ENCODE peak calls at places on chromosomes 1 and 21, in five cellular contexts. One of them, this sample, is unnamed.

GRCh38 chr1:216818284-216818683 is 95.1 kb upstream of the ESRRG start:
- ATAC-seq in activated CD8-positive, alpha-beta T cell treated with anti-CD3 and anti-CD28 coated beads for 36 hours: no peak
- ATAC-seq in GM12878: no peak
- ATAC-seq in T-cell: no peak
- ATAC-seq in foreskin keratinocyte: no peak
- ATAC-seq in this sample: no peak

GRCh38 chr1:46798820-46799219 is at the start of gene CYP4B1:
- ATAC-seq in activated CD8-positive, alpha-beta T cell treated with anti-CD3 and anti-CD28 coated beads for 36 hours: no peak
- ATAC-seq in GM12878: no peak
- ATAC-seq in T-cell: no peak
- ATAC-seq in foreskin keratinocyte: no peak
- ATAC-seq in this sample: no peak

GRCh38 chr1:183431840-183432547 is 13.8 kb upstream of the NMNAT2 start:
- ATAC-seq in activated CD8-positive, alpha-beta T cell treated with anti-CD3 and anti-CD28 coated beads for 36 hours: no peak
- ATAC-seq in GM12878: peak; percentile 30
- ATAC-seq in T-cell: no peak
- ATAC-seq in foreskin keratinocyte: peak; percentile 16
- ATAC-seq in this sample: no peak

GRCh38 chr1:232084584-232085223 is 458.1 kb downstream of the DISC1 start:
- ATAC-seq in activated CD8-positive, alpha-beta T cell treated with anti-CD3 and anti-CD28 coated beads for 36 hours: no peak
- ATAC-seq in GM12878: no peak
- ATAC-seq in T-cell: no peak
- ATAC-seq in foreskin keratinocyte: peak; percentile 60
- ATAC-seq in this sample: no peak

GRCh38 chr1:24374891-24375786 is 38.4 kb downstream of the STPG1 start:
- ATAC-seq in activated CD8-positive, alpha-beta T cell treated with anti-CD3 and anti-CD28 coated beads for 36 hours: no peak
- ATAC-seq in GM12878: no peak
- ATAC-seq in T-cell: no peak
- ATAC-seq in foreskin keratinocyte: peak; percentile 44
- ATAC-seq in this sample: no peak

GRCh38 chr1:91736999-91737615 is 148.8 kb downstream of the TGFBR3 start:
- ATAC-seq in activated CD8-positive, alpha-beta T cell treated with anti-CD3 and anti-CD28 coated beads for 36 hours: no peak
- ATAC-seq in GM12878: no peak
- ATAC-seq in T-cell: no peak
- ATAC-seq in foreskin keratinocyte: peak; percentile 91
- ATAC-seq in this sample: no peak

GRCh38 chr1:117181630-117182041 is 29.1 kb downstream of the VTCN1 start:
- ATAC-seq in activated CD8-positive, alpha-beta T cell treated with anti-CD3 and anti-CD28 coated beads for 36 hours: no peak
- ATAC-seq in GM12878: no peak
- ATAC-seq in T-cell: no peak
- ATAC-seq in foreskin keratinocyte: no peak
- ATAC-seq in this sample: no peak

GRCh38 chr1:3931310-3931700 is 31.2 kb upstream of the C1orf174 start:
- ATAC-seq in activated CD8-positive, alpha-beta T cell treated with anti-CD3 and anti-CD28 coated beads for 36 hours: no peak
- ATAC-seq in GM12878: no peak
- ATAC-seq in T-cell: no peak
- ATAC-seq in foreskin keratinocyte: no peak
- ATAC-seq in this sample: no peak

GRCh38 chr1:105964879-105965278 is 1091.6 kb upstream of the PRMT6 start:
- ATAC-seq in activated CD8-positive, alpha-beta T cell treated with anti-CD3 and anti-CD28 coated beads for 36 hours: no peak
- ATAC-seq in GM12878: no peak
- ATAC-seq in T-cell: no peak
- ATAC-seq in foreskin keratinocyte: no peak
- ATAC-seq in this sample: no peak

GRCh38 chr1:202172015-202172355 is 11.6 kb upstream of the PTPN7 start:
- ATAC-seq in activated CD8-positive, alpha-beta T cell treated with anti-CD3 and anti-CD28 coated beads for 36 hours: peak; percentile 71
- ATAC-seq in GM12878: peak; percentile 46
- ATAC-seq in T-cell: no peak
- ATAC-seq in foreskin keratinocyte: no peak
- ATAC-seq in this sample: no peak

GRCh38 chr1:172697463-172698100 is 38.7 kb downstream of the FASLG start:
- ATAC-seq in activated CD8-positive, alpha-beta T cell treated with anti-CD3 and anti-CD28 coated beads for 36 hours: peak; percentile 52
- ATAC-seq in GM12878: peak; percentile 57
- ATAC-seq in T-cell: peak; percentile 53
- ATAC-seq in foreskin keratinocyte: no peak
- ATAC-seq in this sample: peak; percentile 69

GRCh38 chr1:59391216-59392179 is 94.6 kb downstream of the FGGY start:
- ATAC-seq in activated CD8-positive, alpha-beta T cell treated with anti-CD3 and anti-CD28 coated beads for 36 hours: peak; percentile 54
- ATAC-seq in GM12878: peak; percentile 61
- ATAC-seq in T-cell: no peak
- ATAC-seq in foreskin keratinocyte: no peak
- ATAC-seq in this sample: peak; percentile 68

GRCh38 chr21:20030390-20030789 is 967.8 kb upstream of the NCAM2 start:
- ATAC-seq in activated CD8-positive, alpha-beta T cell treated with anti-CD3 and anti-CD28 coated beads for 36 hours: no peak
- ATAC-seq in GM12878: no peak
- ATAC-seq in T-cell: no peak
- ATAC-seq in foreskin keratinocyte: no peak
- ATAC-seq in this sample: no peak

GRCh38 chr1:246058478-246058877 is 448.6 kb downstream of the SMYD3 start:
- ATAC-seq in activated CD8-positive, alpha-beta T cell treated with anti-CD3 and anti-CD28 coated beads for 36 hours: no peak
- ATAC-seq in GM12878: no peak
- ATAC-seq in T-cell: no peak
- ATAC-seq in foreskin keratinocyte: no peak
- ATAC-seq in this sample: no peak

GRCh38 chr1:203624341-203624712 is 2.3 kb upstream of the ATP2B4 start:
- ATAC-seq in activated CD8-positive, alpha-beta T cell treated with anti-CD3 and anti-CD28 coated beads for 36 hours: no peak
- ATAC-seq in GM12878: no peak
- ATAC-seq in T-cell: no peak
- ATAC-seq in foreskin keratinocyte: no peak
- ATAC-seq in this sample: no peak

GRCh38 chr1:213761845-213762407 is 225.8 kb upstream of the PROX1 start:
- ATAC-seq in activated CD8-positive, alpha-beta T cell treated with anti-CD3 and anti-CD28 coated beads for 36 hours: peak; percentile 99
- ATAC-seq in GM12878: no peak
- ATAC-seq in T-cell: peak; percentile 100
- ATAC-seq in foreskin keratinocyte: peak; percentile 36
- ATAC-seq in this sample: no peak

GRCh38 chr1:240322943-240323342 is 231.3 kb downstream of the FMN2 start:
- ATAC-seq in activated CD8-positive, alpha-beta T cell treated with anti-CD3 and anti-CD28 coated beads for 36 hours: no peak
- ATAC-seq in GM12878: no peak
- ATAC-seq in T-cell: no peak
- ATAC-seq in foreskin keratinocyte: no peak
- ATAC-seq in this sample: no peak

GRCh38 chr1:29672955-29673507 is 436.7 kb downstream of the PTPRU start:
- ATAC-seq in activated CD8-positive, alpha-beta T cell treated with anti-CD3 and anti-CD28 coated beads for 36 hours: no peak
- ATAC-seq in GM12878: no peak
- ATAC-seq in T-cell: no peak
- ATAC-seq in foreskin keratinocyte: no peak
- ATAC-seq in this sample: no peak

GRCh38 chr1:27597511-27598216 is 6.3 kb downstream of the AHDC1 start:
- ATAC-seq in activated CD8-positive, alpha-beta T cell treated with anti-CD3 and anti-CD28 coated beads for 36 hours: no peak
- ATAC-seq in GM12878: no peak
- ATAC-seq in T-cell: no peak
- ATAC-seq in foreskin keratinocyte: no peak
- ATAC-seq in this sample: no peak

GRCh38 chr1:169110691-169111447 is 4.4 kb downstream of the ATP1B1 start:
- ATAC-seq in activated CD8-positive, alpha-beta T cell treated with anti-CD3 and anti-CD28 coated beads for 36 hours: no peak
- ATAC-seq in GM12878: no peak
- ATAC-seq in T-cell: no peak
- ATAC-seq in foreskin keratinocyte: no peak
- ATAC-seq in this sample: no peak

GRCh38 chr1:67889940-67890567 is 56.8 kb upstream of the GNG12 start:
- ATAC-seq in activated CD8-positive, alpha-beta T cell treated with anti-CD3 and anti-CD28 coated beads for 36 hours: peak; percentile 68
- ATAC-seq in GM12878: peak; percentile 34
- ATAC-seq in T-cell: no peak
- ATAC-seq in foreskin keratinocyte: peak; percentile 94
- ATAC-seq in this sample: no peak

GRCh38 chr1:44826375-44827196 is 16.5 kb downstream of the PTCH2 start:
- ATAC-seq in activated CD8-positive, alpha-beta T cell treated with anti-CD3 and anti-CD28 coated beads for 36 hours: no peak
- ATAC-seq in GM12878: peak; percentile 19
- ATAC-seq in T-cell: no peak
- ATAC-seq in foreskin keratinocyte: peak; percentile 6
- ATAC-seq in this sample: no peak

GRCh38 chr21:14989359-14989758 is 75.4 kb downstream of the NRIP1 start:
- ATAC-seq in activated CD8-positive, alpha-beta T cell treated with anti-CD3 and anti-CD28 coated beads for 36 hours: no peak
- ATAC-seq in GM12878: no peak
- ATAC-seq in T-cell: no peak
- ATAC-seq in foreskin keratinocyte: no peak
- ATAC-seq in this sample: no peak

GRCh38 chr1:13702425-13703127 is 2.6 kb downstream of the PRDM2 start:
- ATAC-seq in activated CD8-positive, alpha-beta T cell treated with anti-CD3 and anti-CD28 coated beads for 36 hours: peak; percentile 84
- ATAC-seq in GM12878: peak; percentile 87
- ATAC-seq in T-cell: peak; percentile 45
- ATAC-seq in foreskin keratinocyte: peak; percentile 20
- ATAC-seq in this sample: peak; percentile 93

GRCh38 chr1:64581786-64582185 is 111.9 kb downstream of the CACHD1 start:
- ATAC-seq in activated CD8-positive, alpha-beta T cell treated with anti-CD3 and anti-CD28 coated beads for 36 hours: no peak
- ATAC-seq in GM12878: no peak
- ATAC-seq in T-cell: no peak
- ATAC-seq in foreskin keratinocyte: no peak
- ATAC-seq in this sample: no peak

GRCh38 chr1:247343801-247344200 is 12.1 kb upstream of the ZNF496 start:
- ATAC-seq in activated CD8-positive, alpha-beta T cell treated with anti-CD3 and anti-CD28 coated beads for 36 hours: no peak
- ATAC-seq in GM12878: peak; percentile 43
- ATAC-seq in T-cell: no peak
- ATAC-seq in foreskin keratinocyte: no peak
- ATAC-seq in this sample: no peak

GRCh38 chr1:154329152-154329521 is 3.8 kb downstream of the ATP8B2 start:
- ATAC-seq in activated CD8-positive, alpha-beta T cell treated with anti-CD3 and anti-CD28 coated beads for 36 hours: no peak
- ATAC-seq in GM12878: no peak
- ATAC-seq in T-cell: no peak
- ATAC-seq in foreskin keratinocyte: no peak
- ATAC-seq in this sample: no peak

This sample was measured in stimulated activated memory B cell treated with anti-CD40 and anti-IgM and Interleukin-4, amounts not matched to agents 10 μg/mL and 1 μg/mL and 100 μg/mL, for 72 hours.